ENCODE peak calls at places on chromosome 22, in seven cellular contexts. K is KBM-7; L is naive B cell; I is activated CD8-positive, alpha-beta memory T cell treated with anti-CD3 and anti-CD28 coated beads for 4 hours; X is stimulated activated CD4-positive, alpha-beta T cell treated with anti-CD3 and anti-CD28 coated beads, Interleukin-12 subunit alpha, Interleukin-12 subunit beta, amount 100 ng/mL, for 4 hours; U is ovary; C is SK-MEL-5. Q is an unnamed sample.

GRCh38 chr22:30094804-30095203 is 14.5 kb downstream of the HORMAD2 start:
- DNase-seq in K (no peak), L (no peak), I (no peak), X (no peak), U (no peak), C (no peak), Q (no peak)

GRCh38 chr22:18022851-18023250 is 1.5 kb downstream of the MICAL3 start:
- DNase-seq in K (no peak), L (no peak), I (no peak), X (no peak), U (no peak), C (no peak), Q (no peak)

GRCh38 chr22:50034126-50035081 is 21.8 kb upstream of the IL17REL start:
- DNase-seq in K (no peak), L (no peak), I (no peak), X (no peak), U (no peak), C (no peak), Q (no peak)

GRCh38 chr22:31313366-31314147 is 21.3 kb upstream of the PIK3IP1 start:
- DNase-seq in K (peak; percentile 62), L (peak; percentile 44), I (no peak), X (peak; percentile 64), U (peak; percentile 95), C (peak; percentile 71), Q (peak; percentile 72)

GRCh38 chr22:27975381-27976013 is 56.4 kb upstream of the PITPNB start:
- DNase-seq in K (no peak), L (no peak), I (no peak), X (no peak), U (no peak), C (no peak), Q (no peak)

GRCh38 chr22:25346859-25347751 is 127.7 kb downstream of the CRYBB2 start:
- DNase-seq in K (no peak), L (no peak), I (no peak), X (no peak), U (no peak), C (no peak), Q (no peak)

GRCh38 chr22:20578192-20578591 is 70.8 kb downstream of the MED15 start:
- DNase-seq in K (no peak), L (no peak), I (no peak), X (no peak), U (no peak), C (no peak), Q (no peak)

GRCh38 chr22:45239378-45240136 is 1.1 kb downstream of the KIAA0930 start:
- DNase-seq in K (peak; percentile 63), L (no peak), I (no peak), X (no peak), U (no peak), C (no peak), Q (no peak)

GRCh38 chr22:21447694-21448402 is 19.3 kb upstream of the TMEM191C start:
- DNase-seq in K (peak; percentile 35), L (no peak), I (no peak), X (no peak), U (no peak), C (peak; percentile 64), Q (no peak)

GRCh38 chr22:42633013-42633412 is 7.4 kb downstream of the ATP5MGL start:
- DNase-seq in K (no peak), L (no peak), I (no peak), X (no peak), U (no peak), C (no peak), Q (no peak)

GRCh38 chr22:37519268-37520195 is at the start of gene CARD10:
- DNase-seq in K (no peak), L (no peak), I (no peak), X (no peak), U (no peak), C (no peak), Q (no peak)

GRCh38 chr22:29621761-29622526 is 18.5 kb downstream of the NF2 start:
- DNase-seq in K (peak; percentile 33), L (no peak), I (no peak), X (no peak), U (no peak), C (peak; percentile 55), Q (no peak)

GRCh38 chr22:22753526-22754267 is 109.3 kb downstream of the GGTLC2 start:
- DNase-seq in K (peak; percentile 56), L (peak; percentile 65), I (peak; percentile 68), X (peak; percentile 69), U (peak; percentile 19), C (peak; percentile 80), Q (peak; percentile 22)

Q was measured in globus pallidus.